ENCODE peak calls at places on chromosomes 1 and 21, in five cellular contexts. T is IMR-90, V is GM12878, D is HepG2, E is K562. X is an unnamed sample.

GRCh38 chr1:77831976-77832695 is 52.7 kb downstream of the MIGA1 start:
- DNase-seq in T (peak), V (no peak), D (no peak), E (no peak), X (no peak)

GRCh38 chr21:38817371-38818335 is 11.9 kb downstream of the ETS2 start:
- DNase-seq in T (peak), V (no peak), D (no peak), E (no peak), X (no peak)

GRCh38 chr1:92909321-92909720 is 51.9 kb downstream of the DIPK1A start:
- DNase-seq in T (peak), V (no peak), D (no peak), E (no peak), X (no peak)

GRCh38 chr21:45042664-45043161 is 31.7 kb upstream of the ADARB1 start:
- DNase-seq in T (no peak), V (no peak), D (no peak), E (no peak), X (no peak)

GRCh38 chr1:28241633-28242241 is 5.8 kb downstream of the ATP5IF1 start:
- DNase-seq in T (no peak), V (no peak), D (no peak), E (no peak), X (no peak)

GRCh38 chr1:74753104-74753503 is 20.2 kb downstream of the TYW3 start:
- DNase-seq in T (no peak), V (no peak), D (no peak), E (no peak), X (no peak)

GRCh38 chr1:5745776-5746610 is 246.2 kb downstream of the NPHP4 start:
- DNase-seq in T (peak), V (no peak), D (peak), E (peak), X (peak)

GRCh38 chr21:41817228-41817627 is 50.4 kb upstream of the RIPK4 start:
- DNase-seq in T (peak), V (no peak), D (peak), E (peak), X (peak)

GRCh38 chr1:9280015-9280860 is 12.5 kb upstream of the SPSB1 start:
- DNase-seq in T (peak), V (no peak), D (peak), E (peak), X (peak)

GRCh38 chr1:32335951-32336867 is at the start of gene MARCKSL1:
- DNase-seq in T (peak), V (no peak), D (peak), E (peak), X (peak)

GRCh38 chr1:230643887-230644286 is 1.6 kb downstream of the COG2 start:
- DNase-seq in T (peak), V (no peak), D (no peak), E (peak), X (peak)

GRCh38 chr1:197469620-197470210 is 201.7 kb downstream of the CRB1 start:
- DNase-seq in T (no peak), V (no peak), D (no peak), E (no peak), X (no peak)

GRCh38 chr1:13513885-13514546 is at the start of gene LRRC38:
- DNase-seq in T (no peak), V (no peak), D (no peak), E (no peak), X (no peak)

GRCh38 chr1:53500184-53501064 is 41.2 kb downstream of the DMRTB1 start:
- DNase-seq in T (no peak), V (no peak), D (no peak), E (no peak), X (no peak)

GRCh38 chr1:157272899-157273774 is 134.9 kb upstream of the ETV3 start:
- DNase-seq in T (no peak), V (no peak), D (no peak), E (peak), X (no peak)

GRCh38 chr1:215637041-215637573 is 70.0 kb downstream of the KCTD3 start:
- DNase-seq in T (peak), V (no peak), D (peak), E (no peak), X (peak)

GRCh38 chr21:45323487-45324380 is 36.0 kb upstream of the POFUT2 start:
- DNase-seq in T (peak), V (no peak), D (no peak), E (no peak), X (no peak)

GRCh38 chr1:30757196-30757949 is at the start of gene LAPTM5:
- DNase-seq in T (no peak), V (no peak), D (no peak), E (no peak), X (no peak)

GRCh38 chr1:25832336-25833037 is 12.7 kb downstream of the MTFR1L start:
- DNase-seq in T (no peak), V (no peak), D (no peak), E (no peak), X (no peak)

GRCh38 chr21:27476696-27477095 is 509.8 kb upstream of the ADAMTS5 start:
- DNase-seq in T (peak), V (no peak), D (no peak), E (no peak), X (no peak)

GRCh38 chr1:86515597-86515996 is 31.3 kb upstream of the CLCA4 start:
- DNase-seq in T (no peak), V (no peak), D (peak), E (peak), X (peak)

GRCh38 chr1:209202826-209203439 is 380.6 kb upstream of the CAMK1G start:
- DNase-seq in T (peak), V (no peak), D (peak), E (peak), X (peak)
- TF ChIP-seq RFX5 in T (no peak), V (no peak), D (no peak), E (no peak), X (no peak)

GRCh38 chr1:1090424-1091343 is 16.6 kb upstream of the RNF223 start:
- DNase-seq in T (no peak), V (no peak), D (no peak), E (no peak), X (no peak)
- TF ChIP-seq BHLHE40 in T (no peak), V (no peak), D (no peak), E (no peak), X (no peak)

GRCh38 chr1:83637009-83637408 is 361.9 kb downstream of the TTLL7 start:
- DNase-seq in T (no peak), V (no peak), D (no peak), E (no peak), X (no peak)

GRCh38 chr1:83637586-83637985 is 361.3 kb downstream of the TTLL7 start:
- DNase-seq in T (no peak), V (no peak), D (no peak), E (no peak), X (no peak)

GRCh38 chr1:83641206-83641658 is 357.7 kb downstream of the TTLL7 start:
- DNase-seq in T (no peak), V (no peak), D (no peak), E (no peak), X (no peak)

GRCh38 chr1:83639785-83640184 is 359.1 kb downstream of the TTLL7 start:
- DNase-seq in T (no peak), V (no peak), D (no peak), E (no peak), X (no peak)

DNA sequence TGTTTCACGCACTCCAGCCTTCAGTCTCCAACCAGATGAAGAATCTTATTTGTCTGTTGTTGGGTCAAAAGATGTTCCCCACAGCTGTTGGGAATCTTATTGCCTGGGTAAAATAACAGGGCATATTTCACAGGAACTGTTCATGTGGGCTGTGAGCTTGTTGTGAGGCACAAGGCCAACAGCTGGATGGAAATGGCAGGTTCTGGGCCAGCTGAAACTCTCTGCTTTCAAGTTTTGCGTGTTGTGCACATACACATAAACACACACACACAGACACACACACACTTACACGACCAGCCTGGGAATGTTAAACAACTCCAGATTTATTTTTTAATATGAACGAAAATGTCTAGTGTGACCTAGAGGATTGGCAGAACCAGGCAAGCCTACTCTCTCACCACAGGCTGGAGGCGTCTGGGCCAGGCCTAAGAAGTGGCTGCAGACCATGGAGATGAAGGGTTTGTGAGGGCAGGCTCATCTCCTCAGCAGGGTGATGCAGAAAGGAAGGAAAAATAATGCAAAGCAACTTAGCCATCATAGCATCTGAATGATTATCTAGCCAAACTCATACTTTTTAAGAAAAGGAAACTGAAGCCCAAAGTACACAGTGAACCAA is 357.0 kb downstream of the TTLL7 start:
- DNase-seq in T (no peak), V (no peak), D (no peak), E (no peak), X (no peak)
- TF ChIP-seq RFX5 in T (no peak), V (no peak), D (no peak), E (no peak), X (no peak)

GRCh38 chr1:180937012-180937372 is 24.3 kb downstream of the KIAA1614 start:
- DNase-seq in T (no peak), V (no peak), D (no peak), E (no peak), X (no peak)

GRCh38 chr1:180939072-180939705 is 26.5 kb downstream of the KIAA1614 start:
- DNase-seq in T (no peak), V (no peak), D (no peak), E (no peak), X (no peak)

GRCh38 chr1:180936110-180937011 is 23.7 kb downstream of the KIAA1614 start:
- DNase-seq in T (no peak), V (no peak), D (no peak), E (no peak), X (no peak)

GRCh38 chr1:180939706-180940094 is 27.0 kb downstream of the KIAA1614 start:
- DNase-seq in T (no peak), V (no peak), D (no peak), E (no peak), X (no peak)

DNA sequence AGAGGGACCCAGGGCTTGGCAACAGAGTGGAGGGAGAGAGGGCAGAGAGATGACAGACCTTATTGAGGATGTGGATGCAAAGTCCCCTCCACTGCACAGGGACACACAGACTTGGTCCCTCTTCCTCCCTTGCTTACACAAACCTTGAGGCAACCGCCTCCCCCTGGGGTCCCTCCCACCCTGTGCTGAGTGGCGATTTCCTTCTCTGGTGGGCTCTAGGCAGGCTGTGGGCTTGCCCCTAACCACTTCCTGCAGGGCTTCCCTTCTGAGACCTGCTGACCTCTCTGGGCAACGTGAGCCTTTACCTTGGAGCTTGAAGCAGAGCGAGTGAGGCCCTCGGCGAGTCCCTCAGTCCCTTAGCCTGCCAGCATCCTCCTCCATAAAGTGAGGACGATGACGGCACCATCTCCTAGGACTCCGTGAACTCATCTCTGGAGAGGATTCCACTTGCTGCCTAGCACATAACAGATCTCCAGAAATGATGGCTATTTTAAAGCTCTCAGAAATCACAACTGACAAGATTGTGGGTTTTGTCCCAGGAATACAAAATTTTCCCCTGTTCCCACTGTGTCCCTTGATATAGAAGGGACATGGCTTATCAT is 25.0 kb downstream of the KIAA1614 start:
- DNase-seq in T (no peak), V (no peak), D (no peak), E (no peak), X (no peak)
- TF ChIP-seq BHLHE40 in T (no peak), V (no peak), D (no peak), E (no peak), X (no peak)

GRCh38 chr1:219812491-219813221 is 115.7 kb downstream of the SLC30A10 start:
- DNase-seq in T (peak), V (no peak), D (peak), E (peak), X (peak)
- TF ChIP-seq RFX5 in T (no peak), V (no peak), D (no peak), E (no peak), X (no peak)

DNA sequence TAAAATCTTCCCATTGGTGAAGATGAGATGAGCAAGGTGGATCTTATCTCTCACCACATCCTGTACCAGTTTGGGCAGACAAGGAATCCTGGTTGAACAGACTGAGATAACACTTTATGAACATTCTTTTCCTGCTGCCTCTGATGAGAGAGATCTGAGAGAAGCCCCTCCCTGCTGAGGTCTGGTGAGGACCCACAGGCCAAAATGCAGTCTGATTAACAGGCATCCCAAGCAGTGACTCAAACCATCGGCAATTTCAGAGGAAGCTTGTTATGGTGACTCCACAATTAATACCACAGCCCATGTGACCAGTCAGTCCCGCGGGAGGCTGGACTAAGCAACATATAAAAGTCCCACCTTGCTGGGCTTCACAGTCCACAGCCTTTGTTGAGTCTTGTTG is at the start of gene PRR9:
- DNase-seq in T (no peak), V (no peak), D (no peak), E (peak), X (no peak)
- TF ChIP-seq BHLHE40 in T (no peak), V (no peak), D (no peak), E (no peak), X (no peak)

GRCh38 chr1:69197816-69198215 is 369.9 kb upstream of the LRRC7 start:
- DNase-seq in T (no peak), V (no peak), D (no peak), E (no peak), X (no peak)

GRCh38 chr1:69196071-69196470 is 371.7 kb upstream of the LRRC7 start:
- DNase-seq in T (no peak), V (no peak), D (no peak), E (no peak), X (no peak)

GRCh38 chr1:69203166-69203565 is 364.6 kb upstream of the LRRC7 start:
- DNase-seq in T (no peak), V (no peak), D (no peak), E (no peak), X (no peak)

DNA sequence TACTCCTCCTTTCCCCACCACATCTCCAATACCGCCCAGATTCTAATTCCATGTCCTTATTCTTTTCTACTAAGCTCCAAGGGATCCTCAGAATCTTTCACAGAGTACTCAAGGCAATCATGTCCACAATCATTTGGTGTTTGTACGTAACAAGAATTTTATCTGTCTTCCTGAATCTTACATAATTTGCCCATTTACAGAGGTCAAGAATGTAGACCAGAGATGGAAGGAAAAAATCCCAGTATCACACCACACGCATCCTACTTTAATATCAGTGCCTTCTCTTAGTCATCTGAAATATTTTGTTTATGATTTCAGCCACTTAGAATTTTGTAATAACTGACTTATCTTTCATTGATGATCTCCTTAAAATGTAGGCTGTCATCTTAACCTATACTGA is 366.0 kb upstream of the LRRC7 start:
- DNase-seq in T (no peak), V (no peak), D (no peak), E (no peak), X (no peak)
- TF ChIP-seq RFX5 in T (no peak), V (no peak), D (no peak), E (no peak), X (no peak)

GRCh38 chr1:228978486-228979324 is 243.4 kb downstream of the RHOU start:
- DNase-seq in T (no peak), V (no peak), D (no peak), E (no peak), X (no peak)
- TF ChIP-seq BHLHE40 in T (no peak), V (no peak), D (no peak), E (no peak), X (no peak)